ENCODE peak calls at places on chromosomes 6 and 20, in four cellular contexts. One of them, this sample, is unnamed.

GRCh38 chr6:36119927-36120477 is 10.3 kb upstream of the MAPK13 start:
- DNase-seq in stimulated activated CD4-positive, alpha-beta T cell treated with anti-CD3 and anti-CD28 coated beads, Interleukin-2, amount 100 ng/mL, for 24 hours: no peak
- DNase-seq in T-helper 9 cell: no peak
- DNase-seq in ELR: no peak
- DNase-seq in this sample: no peak

GRCh38 chr20:48703511-48704219 is 124.1 kb downstream of the PREX1 start:
- DNase-seq in stimulated activated CD4-positive, alpha-beta T cell treated with anti-CD3 and anti-CD28 coated beads, Interleukin-2, amount 100 ng/mL, for 24 hours: no peak
- DNase-seq in T-helper 9 cell: no peak
- DNase-seq in ELR: no peak
- DNase-seq in this sample: no peak

GRCh38 chr6:167973092-167973880 is 24.2 kb upstream of the KIF25 start:
- DNase-seq in stimulated activated CD4-positive, alpha-beta T cell treated with anti-CD3 and anti-CD28 coated beads, Interleukin-2, amount 100 ng/mL, for 24 hours: no peak
- DNase-seq in T-helper 9 cell: no peak
- DNase-seq in ELR: no peak
- DNase-seq in this sample: no peak

GRCh38 chr6:89830385-89830809 is 717 bp downstream of the CASP8AP2 start:
- DNase-seq in stimulated activated CD4-positive, alpha-beta T cell treated with anti-CD3 and anti-CD28 coated beads, Interleukin-2, amount 100 ng/mL, for 24 hours: no peak
- DNase-seq in T-helper 9 cell: no peak
- DNase-seq in ELR: peak
- DNase-seq in this sample: no peak

GRCh38 chr6:14060971-14061370 is 56.6 kb upstream of the CD83 start:
- DNase-seq in stimulated activated CD4-positive, alpha-beta T cell treated with anti-CD3 and anti-CD28 coated beads, Interleukin-2, amount 100 ng/mL, for 24 hours: no peak
- DNase-seq in T-helper 9 cell: no peak
- DNase-seq in ELR: no peak
- DNase-seq in this sample: no peak

GRCh38 chr20:9143926-9144325 is 75.0 kb downstream of the PLCB4 start:
- DNase-seq in stimulated activated CD4-positive, alpha-beta T cell treated with anti-CD3 and anti-CD28 coated beads, Interleukin-2, amount 100 ng/mL, for 24 hours: no peak
- DNase-seq in T-helper 9 cell: no peak
- DNase-seq in ELR: no peak
- DNase-seq in this sample: no peak

GRCh38 chr6:75505426-75505825 is 11.8 kb upstream of the FILIP1 start:
- DNase-seq in stimulated activated CD4-positive, alpha-beta T cell treated with anti-CD3 and anti-CD28 coated beads, Interleukin-2, amount 100 ng/mL, for 24 hours: no peak
- DNase-seq in T-helper 9 cell: no peak
- DNase-seq in ELR: no peak
- DNase-seq in this sample: no peak

GRCh38 chr20:1696521-1697209 is 39.1 kb upstream of the SIRPG start:
- DNase-seq in stimulated activated CD4-positive, alpha-beta T cell treated with anti-CD3 and anti-CD28 coated beads, Interleukin-2, amount 100 ng/mL, for 24 hours: no peak
- DNase-seq in T-helper 9 cell: no peak
- DNase-seq in ELR: no peak
- DNase-seq in this sample: no peak